ENCODE peak calls at places on chromosomes 2 and 18, in six cellular contexts. N is HepG2, L is HCT116, Z is SK-N-SH, W is H1, Q is K562. M is an unnamed sample.

GRCh38 chr2:16120591-16120990 is 180.2 kb downstream of the MYCN start:
- DNase-seq in N (no peak), L (no peak), Z (no peak), W (no peak), Q (no peak), M (no peak)

GRCh38 chr18:55249572-55249971 is 290.3 kb upstream of the CCDC68 start:
- DNase-seq in N (no peak), L (no peak), Z (no peak), W (no peak), Q (no peak), M (no peak)

GRCh38 chr18:12048827-12049175 is 44.8 kb upstream of the ANKRD62 start:
- DNase-seq in N (no peak), L (no peak), Z (no peak), W (no peak), Q (no peak), M (no peak)

GRCh38 chr2:102888514-102888913 is 126.7 kb downstream of the TMEM182 start:
- DNase-seq in N (no peak), L (no peak), Z (no peak), W (no peak), Q (no peak), M (no peak)

GRCh38 chr2:189249171-189249570 is 69.6 kb upstream of the COL5A2 start:
- DNase-seq in N (no peak), L (no peak), Z (no peak), W (no peak), Q (no peak), M (no peak)

GRCh38 chr2:128467321-128467901 is 148.7 kb upstream of the HS6ST1 start:
- DNase-seq in N (no peak), L (no peak), Z (no peak), W (peak; percentile 33), Q (no peak), M (no peak)

GRCh38 chr18:46070232-46070631 is 1.8 kb downstream of the PSTPIP2 start:
- DNase-seq in N (no peak), L (no peak), Z (no peak), W (peak; percentile 35), Q (no peak), M (no peak)

GRCh38 chr2:14557921-14558320 is 74.6 kb upstream of the LRATD1 start:
- DNase-seq in N (no peak), L (no peak), Z (no peak), W (no peak), Q (no peak), M (no peak)

GRCh38 chr2:131063501-131064283 is 29.6 kb downstream of the FAM168B start:
- DNase-seq in N (no peak), L (no peak), Z (peak; percentile 75), W (no peak), Q (no peak), M (no peak)

GRCh38 chr2:202494856-202495604 is 118.9 kb downstream of the BMPR2 start:
- DNase-seq in N (peak; percentile 35), L (no peak), Z (no peak), W (peak; percentile 54), Q (no peak), M (no peak)

GRCh38 chr2:111015256-111015655 is 105.5 kb upstream of the BCL2L11 start:
- DNase-seq in N (no peak), L (no peak), Z (no peak), W (no peak), Q (no peak), M (no peak)

GRCh38 chr2:12428324-12428723 is 288.4 kb upstream of the TRIB2 start:
- DNase-seq in N (no peak), L (no peak), Z (no peak), W (no peak), Q (no peak), M (no peak)

GRCh38 chr2:134836986-134837385 is 1.4 kb upstream of the ACMSD start:
- DNase-seq in N (no peak), L (no peak), Z (no peak), W (no peak), Q (no peak), M (no peak)

GRCh38 chr18:47582055-47582454 is 330.6 kb upstream of the SKOR2 start:
- DNase-seq in N (no peak), L (no peak), Z (peak; percentile 50), W (no peak), Q (no peak), M (no peak)

GRCh38 chr18:40414155-40414754 is 1540.8 kb upstream of the PIK3C3 start:
- DNase-seq in N (no peak), L (no peak), Z (no peak), W (no peak), Q (no peak), M (no peak)

GRCh38 chr2:240733803-240734495 is 42.3 kb downstream of the AQP12A start:
- DNase-seq in N (no peak), L (no peak), Z (no peak), W (no peak), Q (no peak), M (no peak)

GRCh38 chr2:65053199-65053598 is 3.0 kb upstream of the CEP68 start:
- DNase-seq in N (no peak), L (no peak), Z (no peak), W (no peak), Q (no peak), M (no peak)

GRCh38 chr2:127455566-127456493 is 37.6 kb downstream of the PROC start:
- DNase-seq in N (peak; percentile 16), L (no peak), Z (no peak), W (no peak), Q (no peak), M (no peak)

GRCh38 chr2:149715005-149715592 is 127.5 kb upstream of the MMADHC start:
- DNase-seq in N (peak; percentile 12), L (peak; percentile 35), Z (peak; percentile 14), W (peak; percentile 52), Q (no peak), M (peak; percentile 66)

GRCh38 chr2:96631804-96632435 is 6.2 kb downstream of the KANSL3 start:
- DNase-seq in N (peak; percentile 16), L (no peak), Z (no peak), W (no peak), Q (no peak), M (peak; percentile 9)

GRCh38 chr2:148989882-148990493 is 48.5 kb upstream of the LYPD6B start:
- DNase-seq in N (peak; percentile 82), L (peak; percentile 74), Z (peak; percentile 64), W (no peak), Q (peak; percentile 49), M (peak; percentile 28)

GRCh38 chr2:176178271-176178806 is 10.1 kb upstream of the HOXD1 start:
- DNase-seq in N (no peak), L (no peak), Z (no peak), W (peak; percentile 74), Q (no peak), M (no peak)

GRCh38 chr2:136410673-136411072 is 292.7 kb upstream of the CXCR4 start:
- DNase-seq in N (no peak), L (no peak), Z (no peak), W (no peak), Q (no peak), M (no peak)
- TF ChIP-seq JUND in N (no peak), L (no peak), Z (no peak), W (no peak), Q (no peak), M (no peak)

GRCh38 chr2:138474093-138474834 is 27.3 kb upstream of the SPOPL start:
- DNase-seq in N (no peak), L (no peak), Z (no peak), W (no peak), Q (no peak), M (no peak)

GRCh38 chr2:138476940-138477339 is 24.6 kb upstream of the SPOPL start:
- DNase-seq in N (peak; percentile 30), L (no peak), Z (no peak), W (no peak), Q (no peak), M (peak; percentile 22)

GRCh38 chr2:138470941-138471340 is 30.6 kb upstream of the SPOPL start:
- DNase-seq in N (no peak), L (no peak), Z (no peak), W (no peak), Q (no peak), M (no peak)

GRCh38 chr2:138476186-138476585 is 25.4 kb upstream of the SPOPL start:
- DNase-seq in N (no peak), L (no peak), Z (no peak), W (no peak), Q (no peak), M (no peak)

GRCh38 chr2:138475394-138475793 is 26.2 kb upstream of the SPOPL start:
- DNase-seq in N (peak; percentile 77), L (no peak), Z (no peak), W (no peak), Q (no peak), M (no peak)
- TF ChIP-seq JUND in N (no peak), L (no peak), Z (no peak), W (no peak), Q (no peak), M (no peak)

GRCh38 chr2:32418777-32419176 is 62.0 kb downstream of the BIRC6 start:
- DNase-seq in N (no peak), L (no peak), Z (no peak), W (no peak), Q (no peak), M (peak; percentile 39)
- TF ChIP-seq JUND in N (no peak), L (no peak), Z (peak; percentile 11), W (no peak), Q (no peak), M (no peak)

GRCh38 chr2:8281234-8281633 is 400.6 kb upstream of the ID2 start:
- DNase-seq in N (no peak), L (no peak), Z (no peak), W (no peak), Q (no peak), M (no peak)
- TF ChIP-seq JUND in N (no peak), L (no peak), Z (no peak), W (no peak), Q (no peak), M (no peak)

GRCh38 chr2:137345994-137346393 is 580.6 kb downstream of the THSD7B start:
- DNase-seq in N (no peak), L (no peak), Z (no peak), W (no peak), Q (no peak), M (no peak)
- TF ChIP-seq JUND in N (no peak), L (no peak), Z (no peak), W (no peak), Q (no peak), M (no peak)

M was measured in T47D.